ENCODE peak calls at places on chromosomes 11 and 22, in seven cellular contexts. E is A549, K is ovary, O is prostate gland, Z is heart left ventricle, I is stomach, F is IMR-90. T is an unnamed sample.

GRCh38 chr11:962743-963142 is 37.1 kb downstream of the AP2A2 start:
- DNase-seq in E (no peak), K (no peak), O (no peak), Z (no peak), I (no peak), F (no peak), T (no peak)

GRCh38 chr11:96614846-96615245 is 225.0 kb downstream of the JRKL start:
- DNase-seq in E (no peak), K (no peak), O (no peak), Z (no peak), I (no peak), F (no peak), T (no peak)

GRCh38 chr11:10122337-10123197 is 171.5 kb downstream of the SBF2 start:
- DNase-seq in E (peak; percentile 23), K (no peak), O (no peak), Z (no peak), I (no peak), F (peak; percentile 57), T (no peak)

GRCh38 chr11:105092255-105093239 is 47.0 kb downstream of the CARD18 start:
- DNase-seq in E (no peak), K (no peak), O (peak; percentile 26), Z (no peak), I (no peak), F (peak; percentile 20), T (no peak)

GRCh38 chr11:21625982-21626381 is 566.9 kb upstream of the ANO5 start:
- DNase-seq in E (no peak), K (no peak), O (no peak), Z (peak; percentile 27), I (no peak), F (no peak), T (peak; percentile 21)

GRCh38 chr11:119375629-119376196 is 5.8 kb downstream of the USP2 start:
- DNase-seq in E (no peak), K (peak; percentile 85), O (no peak), Z (peak; percentile 87), I (no peak), F (peak; percentile 86), T (peak; percentile 92)

GRCh38 chr11:107549253-107549953 is 16.1 kb downstream of the ALKBH8 start:
- DNase-seq in E (peak; percentile 25), K (no peak), O (no peak), Z (no peak), I (no peak), F (peak; percentile 51), T (no peak)

GRCh38 chr11:40746282-40746681 is 713.2 kb downstream of the LRRC4C start:
- DNase-seq in E (no peak), K (no peak), O (no peak), Z (no peak), I (no peak), F (no peak), T (no peak)

GRCh38 chr11:29914203-29914930 is 102.5 kb downstream of the KCNA4 start:
- DNase-seq in E (no peak), K (no peak), O (no peak), Z (no peak), I (no peak), F (no peak), T (peak; percentile 33)

DNA sequence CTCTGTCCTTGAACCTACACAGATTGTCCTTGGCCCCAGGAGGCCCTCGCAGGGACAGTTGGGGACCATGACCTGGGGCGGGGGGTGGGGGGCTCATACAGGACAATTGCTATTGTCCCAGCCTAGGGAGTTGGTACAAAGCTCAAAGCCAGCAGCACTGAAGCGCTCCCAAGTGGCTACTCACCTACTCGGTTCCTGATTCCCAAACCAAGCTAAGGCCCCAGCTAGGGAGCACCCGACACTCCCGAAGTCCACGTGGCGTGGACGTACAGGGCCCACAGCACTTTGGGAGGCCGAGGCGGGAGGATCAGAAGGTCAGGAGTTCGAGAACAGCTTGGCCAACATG is 80.6 kb downstream of the CELSR1 start:
- DNase-seq in E (no peak), K (no peak), O (no peak), Z (no peak), I (no peak), F (no peak), T (no peak)
- H3K27ac ChIP-seq in E (no peak overlapping the region), K (no peak overlapping the region), O (no peak overlapping the region), Z (no peak overlapping the region), I (no peak overlapping the region), F (no peak overlapping the region), T (no peak overlapping the region)

DNA sequence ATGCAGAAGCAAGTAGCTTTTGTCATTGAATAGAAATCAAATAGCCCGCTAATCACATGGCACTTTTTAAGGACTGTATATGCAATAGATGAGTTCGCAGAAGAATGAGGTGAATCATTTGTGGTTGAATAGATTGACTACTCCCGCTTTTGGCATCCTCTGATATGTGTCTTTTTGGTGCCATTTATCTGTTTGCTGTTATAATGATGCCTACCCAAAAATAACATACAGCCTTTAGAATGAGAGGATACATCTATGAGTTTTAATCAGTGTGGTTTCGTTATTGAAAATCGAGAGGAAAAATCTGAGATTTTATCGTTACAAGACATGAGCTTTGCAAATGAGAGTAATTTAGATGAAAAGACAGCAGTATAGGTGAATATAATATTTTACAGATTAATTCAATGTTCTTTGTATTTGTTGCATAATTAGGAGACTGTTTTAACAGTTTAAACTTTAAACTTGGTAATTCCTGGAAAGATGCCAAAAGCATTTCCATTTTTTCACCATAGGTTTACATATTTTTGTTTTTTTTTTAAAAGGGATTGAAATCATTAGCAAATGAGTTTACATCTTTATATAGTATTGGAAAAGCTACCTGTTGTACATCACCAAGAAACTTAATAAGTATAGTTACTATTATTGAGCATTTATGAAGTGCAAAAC is 1.8 kb downstream of the PDE3B start:
- DNase-seq in E (no peak), K (no peak), O (no peak), Z (no peak), I (no peak), F (peak; percentile 31), T (no peak)
- TF ChIP-seq POLR2A in E (no peak), K (no peak), O (no peak), Z (no peak), I (no peak), F (no peak), T (no peak)

GRCh38 chr11:34105079-34105956 is at the start of gene NAT10:
- DNase-seq in E (peak; percentile 99), K (peak; percentile 96), O (peak; percentile 95), Z (peak; percentile 97), I (peak; percentile 98), F (peak; percentile 99), T (peak; percentile 98)
- TF ChIP-seq CTCF in E (no peak), K (no peak), O (no peak), Z (peak; percentile 23), I (peak; percentile 45), F (no peak), T (peak; percentile 9)

DNA sequence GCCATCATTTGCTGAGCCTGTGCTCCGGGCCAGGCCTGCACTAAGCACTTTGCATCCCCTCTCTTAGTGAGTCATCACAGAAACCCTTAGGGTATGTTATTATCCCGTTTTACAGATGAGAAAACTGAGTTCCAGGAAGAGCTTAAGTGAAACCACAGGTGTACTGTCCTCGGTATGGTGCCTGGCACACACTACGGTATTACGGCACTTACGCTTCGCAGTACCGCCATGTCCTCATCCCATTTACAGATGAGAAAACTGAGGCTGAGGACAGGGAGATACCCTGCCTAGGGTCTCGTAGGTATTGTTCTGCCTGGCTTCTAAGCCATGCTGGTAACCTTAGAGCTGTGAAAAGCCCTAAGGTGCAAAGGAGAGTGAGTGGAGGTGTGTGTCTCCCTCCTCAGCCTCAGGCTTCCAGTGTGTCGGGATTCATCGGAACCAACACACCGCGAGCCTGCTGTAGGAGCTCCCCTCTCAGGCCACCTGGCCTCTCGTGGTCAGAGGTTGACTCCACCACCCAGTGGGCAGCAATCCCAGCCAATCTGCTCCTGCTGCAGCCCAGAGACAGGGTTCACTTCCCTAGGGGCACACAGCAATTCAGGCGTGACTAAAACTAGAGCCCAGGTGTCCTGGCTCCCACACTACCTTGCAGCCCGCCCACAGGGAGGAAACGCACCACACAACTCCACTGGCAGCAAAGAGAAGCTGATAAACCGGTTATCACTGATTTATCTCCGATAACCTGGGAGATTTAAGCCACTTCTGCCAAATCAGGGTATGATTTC is 39.6 kb upstream of the HMOX1 start:
- DNase-seq in E (no peak), K (no peak), O (no peak), Z (no peak), I (no peak), F (no peak), T (no peak)
- H3K27ac ChIP-seq in E (no peak overlapping the region), K (no peak overlapping the region), O (no peak overlapping the region), Z (no peak overlapping the region), I (no peak overlapping the region), F (no peak overlapping the region), T (no peak overlapping the region)

GRCh38 chr11:102730036-102730815 is 5.5 kb upstream of the MMP8 start:
- DNase-seq in E (no peak), K (no peak), O (no peak), Z (no peak), I (no peak), F (peak; percentile 57), T (no peak)
- TF ChIP-seq POLR2A in E (no peak), K (no peak), O (no peak), Z (no peak), I (no peak), F (no peak), T (no peak)

DNA sequence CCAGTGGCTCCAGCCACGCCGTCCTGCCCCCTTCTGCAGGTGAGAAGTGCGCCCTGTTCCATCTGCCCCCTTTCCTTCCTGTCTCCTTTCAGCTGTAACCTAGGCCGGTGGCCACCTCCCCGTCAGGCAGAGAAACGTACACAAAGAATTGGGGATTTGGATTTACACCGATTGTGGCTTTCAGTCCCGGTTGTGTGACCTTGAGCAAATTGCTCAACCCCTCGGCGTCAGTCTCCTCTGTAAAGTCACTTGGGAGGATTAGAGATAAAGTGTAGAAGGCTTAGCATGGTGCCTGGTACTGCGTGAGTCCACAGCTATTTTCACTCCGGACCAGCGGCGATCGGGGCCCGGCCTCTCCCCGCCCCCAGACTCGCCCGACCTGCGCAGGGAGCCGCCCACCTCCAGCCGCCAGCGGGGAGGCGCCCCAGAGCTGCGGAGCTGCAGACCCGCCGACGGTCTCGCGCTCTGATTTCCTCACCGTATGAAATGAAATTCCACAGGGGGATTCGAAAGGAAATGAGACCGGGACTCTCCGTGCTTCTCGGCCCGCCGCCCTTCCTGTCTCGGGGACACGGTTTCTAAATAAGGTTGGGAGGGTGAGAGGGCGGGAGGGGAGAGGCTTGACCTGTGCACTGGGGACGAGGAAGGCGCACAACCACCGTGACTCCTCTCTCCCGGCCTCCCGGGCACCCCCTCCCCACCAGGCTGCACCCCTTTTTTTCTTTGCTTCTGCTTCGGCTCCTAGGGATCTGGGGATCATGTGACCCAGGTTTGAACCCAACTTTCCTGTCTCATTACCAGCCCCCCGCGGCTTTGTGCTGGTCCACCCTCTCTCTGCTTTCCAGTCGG is 703 bp upstream of the FZD4 start:
- DNase-seq in E (peak; percentile 76), K (peak; percentile 87), O (peak; percentile 79), Z (peak; percentile 91), I (peak; percentile 89), F (peak; percentile 61), T (peak; percentile 85)
- TF ChIP-seq CTCF in E (peak; percentile 38), K (no peak), O (peak; percentile 35), Z (peak; percentile 63), I (peak; percentile 36), F (peak; percentile 34), T (peak; percentile 22)

T was measured in adrenal gland.